ENCODE peak calls at places on chromosomes 5 and 9, in five cellular contexts. E, W, A, L and K are unnamed samples.
A peak's percentile ranks its signal among the peaks of the same experiment; 100 is the strongest.

GRCh38 chr5:135697959-135698345 is 119.2 kb upstream of the CXCL14 start:
- DNase-seq in L (no peak), E (no peak), W (no peak), A (no peak), K (no peak)

GRCh38 chr9:125544988-125545651 is 161.9 kb downstream of the MAPKAP1 start:
- DNase-seq in E (peak; percentile 39), A (no peak), L (peak; percentile 75), W (no peak), K (no peak)

GRCh38 chr9:89372230-89372816 is 54.0 kb downstream of the SECISBP2 start:
- DNase-seq in A (no peak), E (no peak), W (peak; percentile 45), L (no peak), K (peak; percentile 42)

GRCh38 chr9:96859461-96860198 is 5.3 kb upstream of the ZNF782 start:
- DNase-seq in W (peak; percentile 92), A (no peak), L (peak; percentile 25), E (peak; percentile 21), K (no peak)

GRCh38 chr5:6730407-6730806 is 17.2 kb downstream of the TENT4A start:
- DNase-seq in W (no peak), E (no peak), A (peak; percentile 56), L (no peak), K (no peak)

GRCh38 chr5:39055760-39056393 is 18.3 kb downstream of the RICTOR start:
- DNase-seq in W (no peak), A (no peak), L (no peak), E (no peak), K (no peak)

GRCh38 chr5:157558089-157558595 is 17.4 kb downstream of the ADAM19 start:
- DNase-seq in W (peak; percentile 81), L (peak; percentile 49), E (peak; percentile 54), A (no peak), K (no peak)

GRCh38 chr9:75889577-75889976 is 896 bp upstream of the PCSK5 start:
- DNase-seq in A (no peak), W (no peak), E (no peak), L (no peak), K (no peak)

GRCh38 chr9:94874316-94874715 is 147.8 kb downstream of the AOPEP start:
- DNase-seq in W (peak; percentile 77), L (peak; percentile 77), E (peak; percentile 59), A (no peak), K (no peak)

GRCh38 chr5:160484644-160485043 is 63.0 kb downstream of the PTTG1 start:
- DNase-seq in A (no peak), W (no peak), E (no peak), L (no peak), K (no peak)

GRCh38 chr5:169557838-169558237 is 25.7 kb upstream of the SPDL1 start:
- DNase-seq in W (no peak), E (no peak), L (no peak), A (no peak), K (no peak)

GRCh38 chr9:138100711-138101349 is 223.2 kb downstream of the CACNA1B start:
- DNase-seq in L (no peak), E (no peak), W (no peak), A (peak; percentile 58), K (no peak)

GRCh38 chr5:34543687-34544086 is 112.4 kb upstream of the RAI14 start:
- DNase-seq in L (no peak), W (no peak), E (no peak), A (no peak), K (no peak)

GRCh38 chr9:120889606-120890396 is 12.8 kb upstream of the PHF19 start:
- DNase-seq in A (no peak), L (no peak), W (no peak), E (no peak), K (no peak)

GRCh38 chr9:16869961-16870605 is 387 bp downstream of the BNC2 start:
- DNase-seq in E (peak; percentile 22), A (peak; percentile 51), L (peak; percentile 21), W (peak; percentile 28), K (no peak)

GRCh38 chr9:95045751-95046150 is 271.8 kb downstream of the FANCC start:
- DNase-seq in W (no peak), L (no peak), A (no peak), E (no peak), K (no peak)

GRCh38 chr5:52801329-52801728 is 13.6 kb downstream of the ITGA1 start:
- DNase-seq in E (no peak), W (peak; percentile 43), L (no peak), A (no peak), K (no peak)

GRCh38 chr9:122954253-122954691 is 13.5 kb downstream of the RABGAP1 start:
- DNase-seq in L (peak; percentile 74), A (no peak), E (peak; percentile 28), W (no peak), K (no peak)

GRCh38 chr5:179166886-179167841 is 107.0 kb downstream of the ZNF354C start:
- DNase-seq in L (peak; percentile 83), W (peak; percentile 6), E (peak; percentile 82), A (peak; percentile 75), K (peak; percentile 81)

GRCh38 chr5:54872810-54873209 is 112.6 kb downstream of the ESM1 start:
- DNase-seq in L (no peak), A (no peak), E (no peak), W (no peak), K (no peak)

GRCh38 chr5:115470921-115471320 is 73.7 kb downstream of the FEM1C start:
- DNase-seq in A (no peak), W (peak; percentile 62), E (no peak), L (no peak), K (no peak)

GRCh38 chr9:114611516-114612271 is 603 bp downstream of the TMEM268 start:
- DNase-seq in E (peak; percentile 60), A (peak; percentile 86), W (peak; percentile 63), L (peak; percentile 72), K (peak; percentile 66)